ENCODE peak calls at places on chromosomes 12 and 14, in nine cellular contexts. M is ovary; F is WERI-Rb-1; A is effector memory CD4-positive, alpha-beta T cell; H is AG04450; R is tibial artery; D is heart left ventricle; S is neural progenitor cell; T is fibroblast of the aortic adventitia. G is an unnamed sample.
A peak's percentile ranks its signal among the peaks of the same experiment; 100 is the strongest.

GRCh38 chr14:20553024-20553423 is 7.8 kb downstream of the RNASE9 start:
- DNase-seq in R (no peak), T (no peak), M (no peak), H (no peak), D (no peak), S (no peak), A (no peak), F (no peak), G (no peak)

GRCh38 chr12:78534311-78534710 is 330.3 kb upstream of the SYT1 start:
- DNase-seq in A (no peak), R (no peak), S (no peak), T (no peak), F (no peak), H (no peak), M (no peak), D (no peak), G (no peak)

GRCh38 chr14:102431751-102432150 is 69.0 kb downstream of the TECPR2 start:
- DNase-seq in M (no peak), S (no peak), R (no peak), A (no peak), T (no peak), D (no peak), H (no peak), F (no peak), G (no peak)

GRCh38 chr12:119236372-119236771 is 57.6 kb downstream of the HSPB8 start:
- DNase-seq in S (no peak), R (no peak), H (no peak), F (no peak), T (no peak), M (no peak), D (no peak), A (no peak), G (no peak)

GRCh38 chr12:100675432-100675831 is 101.9 kb downstream of the GAS2L3 start:
- DNase-seq in F (no peak), R (peak; percentile 44), D (no peak), A (no peak), M (peak; percentile 23), S (no peak), H (peak; percentile 47), T (no peak), G (no peak)

GRCh38 chr14:59455411-59455810 is 9.8 kb downstream of the GPR135 start:
- DNase-seq in H (no peak), M (no peak), S (no peak), R (no peak), F (no peak), T (peak; percentile 92), D (no peak), A (no peak), G (no peak)

GRCh38 chr12:90275088-90275487 is 566.5 kb upstream of the ATP2B1 start:
- DNase-seq in A (no peak), M (no peak), D (no peak), S (no peak), R (no peak), F (no peak), T (no peak), H (no peak), G (no peak)

GRCh38 chr14:25237845-25238244 is 187.9 kb upstream of the STXBP6 start:
- DNase-seq in R (no peak), M (no peak), F (peak; percentile 7), A (no peak), S (peak; percentile 65), D (no peak), H (no peak), T (peak; percentile 9), G (no peak)

DNA sequence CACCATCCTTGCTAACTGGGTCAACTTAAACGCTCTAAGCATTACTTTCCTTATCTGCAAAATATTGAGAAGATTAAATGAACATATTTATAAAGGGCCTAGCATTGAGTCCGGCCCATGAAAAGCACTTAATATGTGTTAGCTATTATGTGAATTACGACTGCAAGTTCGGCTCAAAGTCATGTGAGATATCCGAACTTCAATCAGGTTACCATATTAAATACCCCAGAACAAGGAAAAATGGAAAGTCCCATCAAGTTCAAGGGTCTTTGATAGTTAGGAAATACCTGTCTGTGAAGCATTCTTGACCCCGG is 487 bp upstream of the NRDE2 start:
- DNase-seq in M (no peak), T (no peak), H (no peak), S (no peak), F (no peak), D (no peak), A (no peak), R (no peak), G (no peak)
- H3K4me3 ChIP-seq in M (peak overlapping the region; percentile 59), T (peak overlapping the region; percentile 55), H (peak overlapping the region; percentile 74), S (peak overlapping the region; percentile 43), F (no peak overlapping the region), D (peak overlapping the region; percentile 88), A (peak overlapping the region; percentile 88), R (peak overlapping the region; percentile 64), G (peak overlapping the region; percentile 86)

DNA sequence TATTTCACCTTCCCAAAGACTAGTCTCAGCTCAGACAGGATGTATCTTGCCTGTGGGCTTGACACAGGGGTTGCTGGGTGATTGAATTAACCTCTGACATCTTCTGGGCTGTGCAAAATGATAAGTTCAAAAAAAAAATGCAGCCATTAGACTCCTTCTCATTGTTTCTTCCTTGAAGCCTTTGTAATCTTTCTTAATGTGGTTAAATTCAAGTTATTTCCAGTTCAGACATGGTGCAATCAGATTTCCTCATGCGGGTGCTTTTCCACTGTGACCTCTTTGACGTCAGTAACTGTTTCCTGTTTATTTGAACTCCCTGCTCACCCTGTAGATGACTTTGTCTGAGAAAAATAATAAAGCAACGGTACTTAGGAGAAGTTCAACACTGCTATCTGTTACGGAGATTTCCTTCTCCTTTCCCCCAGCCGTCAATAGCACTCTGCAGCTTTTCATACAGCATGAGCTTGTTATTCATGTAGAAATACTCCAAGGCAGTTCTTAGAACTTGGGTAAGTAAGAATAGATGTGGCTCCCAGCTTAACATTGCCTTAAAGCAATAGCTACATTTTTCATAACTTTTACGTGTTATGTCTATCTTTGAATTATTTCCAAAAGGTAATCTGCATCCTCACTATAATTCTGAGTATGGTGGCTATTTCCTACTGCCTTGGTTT is 155.5 kb downstream of the PRKCH start:
- DNase-seq in A (peak; percentile 51), F (no peak), S (no peak), D (no peak), M (peak; percentile 75), T (peak; percentile 98), H (peak; percentile 96), R (peak; percentile 70), G (peak; percentile 77)
- H3K4me3 ChIP-seq in A (peak overlapping the region; percentile 15), F (no peak overlapping the region), S (no peak overlapping the region), D (no peak overlapping the region), M (no peak overlapping the region), T (peak overlapping the region; percentile 7), H (peak overlapping the region; percentile 30), R (no peak overlapping the region), G (no peak overlapping the region)

DNA sequence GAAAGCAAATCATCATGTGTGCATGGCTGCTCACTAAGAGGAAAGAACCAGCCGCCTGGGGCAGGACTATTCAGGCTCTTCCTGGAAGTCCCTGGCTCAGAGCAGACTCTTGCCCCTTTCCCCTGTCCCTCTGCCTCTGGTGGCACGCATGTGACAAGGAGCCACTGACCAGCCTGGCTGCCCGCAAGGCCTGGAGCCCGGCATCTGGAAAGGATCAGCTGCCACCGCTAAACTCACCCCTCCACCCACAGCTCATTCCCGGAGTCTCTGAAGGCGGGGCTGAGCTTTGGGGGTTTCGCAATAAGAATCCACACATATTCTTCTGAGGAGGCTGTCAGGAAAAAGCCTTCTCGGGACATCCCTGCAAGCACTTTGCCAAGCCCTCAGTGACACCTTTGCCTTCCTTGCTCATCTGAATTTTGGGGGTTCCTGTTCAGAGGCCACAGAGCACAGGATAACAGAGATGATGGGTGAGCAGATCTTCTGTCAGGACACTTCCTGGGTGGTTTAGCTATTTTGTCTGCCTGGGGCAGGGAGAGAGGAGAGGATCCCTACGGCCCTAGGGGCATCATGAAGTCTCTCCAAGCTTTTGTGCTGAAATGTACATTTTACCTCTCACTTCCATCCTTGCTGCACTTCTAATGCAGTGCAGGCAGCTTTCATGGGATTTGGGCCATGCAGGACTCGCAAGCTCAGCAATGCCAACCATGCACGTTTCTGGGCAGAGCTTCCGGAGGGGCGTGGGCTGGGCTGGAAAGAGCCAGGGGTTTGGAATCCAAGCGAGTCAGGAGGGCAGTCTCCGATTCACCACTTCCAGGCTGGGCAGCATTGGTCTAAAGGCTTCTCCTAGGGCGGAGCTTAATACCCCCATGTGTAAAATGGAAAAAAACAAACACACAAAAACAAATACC is 124.8 kb upstream of the MAP1LC3B2 start:
- DNase-seq in R (peak; percentile 92), F (peak; percentile 62), M (peak; percentile 91), A (no peak), H (peak; percentile 79), D (peak; percentile 83), T (peak; percentile 93), S (peak; percentile 77), G (no peak)
- H3K4me3 ChIP-seq in R (peak overlapping the region; percentile 26), F (no peak overlapping the region), M (peak overlapping the region; percentile 28), A (no peak overlapping the region), H (peak overlapping the region; percentile 63), D (peak overlapping the region; percentile 28), T (peak overlapping the region; percentile 65), S (no peak overlapping the region), G (no peak overlapping the region)

GRCh38 chr12:7061596-7061995 is 1.1 kb downstream of the C1S start:
- DNase-seq in R (no peak), D (no peak), F (no peak), S (no peak), M (peak; percentile 42), T (no peak), H (no peak), A (no peak), G (no peak)
- H3K4me3 ChIP-seq in R (peak overlapping the region; percentile 43), D (peak overlapping the region; percentile 39), F (no peak overlapping the region), S (no peak overlapping the region), M (peak overlapping the region; percentile 48), T (peak overlapping the region; percentile 81), H (peak overlapping the region; percentile 69), A (no peak overlapping the region), G (no peak overlapping the region)

DNA sequence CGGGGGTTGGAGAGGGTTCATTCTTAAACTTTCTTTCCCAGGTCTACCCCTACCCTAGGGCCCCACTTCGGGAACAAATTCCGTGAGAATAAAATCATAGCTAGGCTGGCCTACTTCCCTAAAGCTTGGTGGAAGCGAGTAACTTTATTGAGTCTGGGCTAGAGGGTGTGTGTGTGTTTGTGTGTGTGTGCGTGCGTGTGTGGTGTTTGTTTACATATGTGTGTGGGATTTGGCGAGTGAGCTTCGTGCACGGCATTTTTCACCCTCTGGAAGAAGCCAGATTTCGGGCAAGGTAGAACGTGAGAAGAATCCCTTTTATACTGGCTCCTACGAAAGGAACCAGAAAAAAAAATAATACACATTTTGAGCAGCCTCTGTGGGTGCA is 7.5 kb upstream of the LHX5 start:
- DNase-seq in F (no peak), S (peak; percentile 27), D (no peak), M (no peak), R (no peak), T (no peak), H (no peak), A (no peak), G (no peak)
- H3K4me3 ChIP-seq in F (no peak overlapping the region), S (peak overlapping the region; percentile 73), D (no peak overlapping the region), M (no peak overlapping the region), R (no peak overlapping the region), T (no peak overlapping the region), H (no peak overlapping the region), A (no peak overlapping the region), G (no peak overlapping the region)